ENCODE peak calls at places on chromosomes 4 and X, in seven cellular contexts. H, E, K, M, B, S and V are unnamed samples.

GRCh38 chrX:100819534-100819836 is 706 bp upstream of the CSTF2 start:
- DNase-seq in H (peak), E (no peak), K (peak), S (no peak), M (no peak), B (no peak), V (no peak)

GRCh38 chr4:129623233-129623632 is 527.3 kb downstream of the C4orf33 start:
- DNase-seq in E (no peak), K (no peak), H (no peak), S (peak), M (no peak), B (no peak), V (no peak)

GRCh38 chr4:3440979-3441500 is 728 bp upstream of the HGFAC start:
- DNase-seq in M (no peak), S (peak), B (peak), K (no peak), E (peak), H (no peak), V (no peak)

GRCh38 chr4:24856586-24856985 is 56.3 kb downstream of the CCDC149 start:
- DNase-seq in K (no peak), H (no peak), B (peak), M (peak), S (no peak), E (peak), V (peak)

GRCh38 chrX:72029473-72030411 is 102.0 kb downstream of the RTL5 start:
- DNase-seq in K (no peak), H (no peak), M (peak), S (no peak), B (peak), E (peak), V (no peak)

GRCh38 chr4:166172619-166173018 is 299.6 kb downstream of the TLL1 start:
- DNase-seq in H (no peak), M (no peak), E (no peak), S (no peak), K (no peak), B (no peak), V (no peak)

GRCh38 chr4:30720021-30720655 is at the start of gene PCDH7:
- DNase-seq in S (peak), K (no peak), H (peak), E (peak), B (peak), M (peak), V (peak)

GRCh38 chrX:48961585-48962091 is 4.2 kb upstream of the OTUD5 start:
- DNase-seq in B (no peak), M (no peak), H (no peak), S (no peak), E (peak), K (no peak), V (no peak)

GRCh38 chrX:18210470-18210869 is 10.2 kb downstream of the BEND2 start:
- DNase-seq in M (peak), E (peak), B (peak), S (peak), K (no peak), H (no peak), V (no peak)

GRCh38 chr4:26323807-26324206 is 3.0 kb downstream of the RBPJ start:
- DNase-seq in K (no peak), B (peak), H (no peak), S (no peak), M (peak), E (peak), V (no peak)

GRCh38 chr4:159435561-159436023 is 332.7 kb downstream of the RAPGEF2 start:
- DNase-seq in S (peak), M (peak), B (no peak), E (no peak), H (no peak), K (no peak), V (no peak)

GRCh38 chrX:110051559-110051958 is 48.6 kb downstream of the TMEM164 start:
- DNase-seq in E (no peak), H (no peak), K (no peak), S (no peak), B (peak), M (peak), V (no peak)

GRCh38 chrX:80412042-80412441 is 8.2 kb upstream of the TENT5D start:
- DNase-seq in M (no peak), B (no peak), S (no peak), H (no peak), K (no peak), E (no peak), V (no peak)

GRCh38 chr4:105474110-105474518 is 252 bp upstream of the PPA2 start:
- DNase-seq in B (peak), K (no peak), M (peak), H (peak), S (no peak), E (peak), V (no peak)

GRCh38 chrX:9905721-9906120 is 61.4 kb upstream of the CLDN34 start:
- DNase-seq in E (no peak), B (no peak), H (no peak), K (no peak), M (no peak), S (no peak), V (no peak)

GRCh38 chr4:11670304-11670703 is 241.6 kb upstream of the HS3ST1 start:
- DNase-seq in M (no peak), K (no peak), H (no peak), B (no peak), E (no peak), S (no peak), V (no peak)

GRCh38 chrX:38654302-38654701 is 93.0 kb downstream of the TSPAN7 start:
- DNase-seq in H (no peak), M (peak), E (peak), B (peak), K (no peak), S (peak), V (no peak)

GRCh38 chr4:106985830-106986229 is 50.3 kb downstream of the DKK2 start:
- DNase-seq in M (peak), B (peak), S (no peak), E (no peak), K (no peak), H (no peak), V (no peak)

GRCh38 chr4:163592207-163592606 is 97.7 kb downstream of the TMA16 start:
- DNase-seq in E (no peak), M (no peak), K (no peak), S (no peak), B (no peak), H (no peak), V (no peak)

GRCh38 chr4:119490335-119490734 is 138.3 kb downstream of the PDE5A start:
- DNase-seq in M (peak), E (peak), K (no peak), H (peak), S (peak), B (peak), V (no peak)

GRCh38 chrX:101287402-101287801 is 3.7 kb downstream of the TAF7L start:
- DNase-seq in K (no peak), E (peak), H (peak), B (peak), M (peak), S (peak), V (peak)

GRCh38 chrX:34656842-34657780 is at the start of gene TMEM47:
- DNase-seq in M (peak), B (peak), S (no peak), K (peak), E (peak), H (peak), V (peak)

GRCh38 chr4:133581971-133582619 is 433.0 kb downstream of the PCDH10 start:
- DNase-seq in H (no peak), M (peak), E (peak), B (peak), K (no peak), S (no peak), V (no peak)

GRCh38 chr4:4541040-4541631 is 712 bp downstream of the STX18 start:
- DNase-seq in S (peak), M (peak), E (peak), K (no peak), B (peak), H (peak), V (peak)

GRCh38 chr4:153233761-153234371 is 29.6 kb downstream of the TRIM2 start:
- DNase-seq in H (peak), E (peak), M (peak), K (no peak), S (no peak), B (peak), V (no peak)

GRCh38 chr4:73690051-73690744 is 50.2 kb upstream of the CXCL8 start:
- DNase-seq in H (no peak), S (no peak), K (no peak), M (no peak), B (peak), E (no peak), V (no peak)

GRCh38 chrX:42242044-42242443 is 318.7 kb upstream of the CASK start:
- DNase-seq in B (no peak), S (no peak), E (peak), M (no peak), K (no peak), H (no peak), V (no peak)

GRCh38 chr4:77734928-77735327 is 84.2 kb downstream of the CNOT6L start:
- DNase-seq in E (peak), S (peak), B (peak), K (no peak), M (peak), H (peak), V (peak)

GRCh38 chrX:9183481-9183880 is 149.6 kb upstream of the FAM9B start:
- DNase-seq in B (no peak), E (no peak), H (no peak), S (no peak), M (no peak), K (no peak), V (no peak)

GRCh38 chrX:2500091-2500680 is 590 bp downstream of the DHRSX start:
- DNase-seq in H (peak), K (peak), S (peak), M (peak), B (peak), E (peak), V (no peak)

GRCh38 chr4:91448668-91449330 is 855.0 kb upstream of the GRID2 start:
- DNase-seq in K (no peak), H (no peak), M (peak), S (peak), B (peak), E (peak), V (no peak)

GRCh38 chr4:13543648-13544555 is at the start of gene NKX3-2:
- DNase-seq in E (peak), M (no peak), S (peak), K (peak), B (peak), H (no peak), V (peak)

GRCh38 chr4:93199492-93199891 is 629.1 kb upstream of the ATOH1 start:
- DNase-seq in M (peak), H (no peak), B (peak), E (peak), S (peak), K (no peak), V (peak)

GRCh38 chrX:107712231-107713204 is 63.1 kb downstream of the TSC22D3 start:
- DNase-seq in K (peak), E (peak), H (no peak), S (no peak), M (peak), B (peak), V (no peak)

GRCh38 chrX:134774190-134775048 is 116.1 kb upstream of the PLAC1 start:
- DNase-seq in K (no peak), E (peak), S (no peak), H (no peak), M (no peak), B (peak), V (no peak)

GRCh38 chr4:62548108-62548524 is 1348.0 kb downstream of the ADGRL3 start:
- DNase-seq in S (peak), M (no peak), B (no peak), E (peak), H (no peak), K (no peak), V (no peak)

GRCh38 chr4:157076578-157076947 is 613 bp downstream of the GLRB start:
- DNase-seq in E (no peak), B (no peak), M (no peak), K (no peak), H (peak), S (no peak), V (no peak)

GRCh38 chrX:119573840-119574393 is 446 bp upstream of the UBE2A start:
- DNase-seq in B (peak), K (no peak), E (peak), S (peak), H (no peak), M (peak), V (peak)

GRCh38 chr4:138202686-138203085 is 39.5 kb downstream of the SLC7A11 start:
- DNase-seq in M (no peak), H (no peak), B (no peak), S (no peak), E (no peak), K (no peak), V (no peak)

DNA sequence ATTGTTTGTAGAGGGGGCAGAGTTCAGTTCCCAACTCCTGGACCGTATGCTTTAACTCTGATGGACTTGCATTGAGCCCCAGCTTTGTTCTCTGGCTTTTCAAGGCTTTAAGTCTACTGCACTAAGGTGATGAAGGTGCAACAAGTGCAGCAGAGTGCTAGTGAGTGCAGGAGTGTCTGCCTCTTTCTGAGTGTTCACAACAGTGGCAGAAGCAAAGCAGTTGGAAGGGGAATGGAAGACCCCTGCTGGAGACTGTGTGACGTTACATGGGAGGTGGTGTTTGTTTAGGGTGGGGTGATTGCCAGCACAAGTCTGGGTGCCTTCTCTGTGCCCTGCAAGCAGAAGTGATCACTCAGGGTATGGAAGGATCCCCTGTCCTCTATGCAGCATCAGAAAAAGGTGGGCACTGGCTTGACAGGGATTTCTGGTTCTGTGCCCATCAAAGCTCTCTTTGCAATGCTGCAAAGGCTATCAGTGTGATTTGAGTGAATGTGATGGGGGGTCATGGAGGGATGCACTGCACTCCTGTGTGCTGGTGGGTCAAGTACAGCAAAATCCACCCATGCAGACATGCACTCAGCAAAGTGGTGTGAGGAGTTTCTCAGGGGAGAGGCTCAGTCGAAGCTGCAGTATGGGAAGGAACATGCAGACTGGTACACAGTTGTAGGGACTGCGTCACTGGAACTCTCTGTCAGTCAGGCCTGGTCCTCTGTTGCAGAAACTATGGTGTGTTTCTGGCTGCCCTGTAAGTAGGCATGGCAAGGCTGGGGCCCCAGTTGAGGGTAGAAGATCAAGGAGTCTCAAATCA is 70.9 kb upstream of the UGT2B7 start:
- DNase-seq in H (peak), M (no peak), E (no peak), S (peak), K (peak), B (no peak), V (no peak)
- TF ChIP-seq CTCF in H (no peak), M (peak), E (no peak), S (peak), K (no peak), B (peak), V (peak)

GRCh38 chr4:121943941-121944340 is 7.9 kb downstream of the TRPC3 start:
- DNase-seq in E (no peak), B (no peak), H (no peak), S (peak), M (no peak), K (no peak), V (no peak)

GRCh38 chr4:121934635-121935034 is 17.2 kb downstream of the TRPC3 start:
- DNase-seq in K (no peak), S (no peak), B (no peak), E (no peak), M (no peak), H (no peak), V (no peak)

GRCh38 chr4:121936101-121936500 is 15.8 kb downstream of the TRPC3 start:
- DNase-seq in B (no peak), M (no peak), K (no peak), E (no peak), H (no peak), S (no peak), V (no peak)

GRCh38 chr4:121939690-121940089 is 12.2 kb downstream of the TRPC3 start:
- DNase-seq in M (no peak), S (no peak), K (no peak), B (no peak), H (no peak), E (no peak), V (no peak)

DNA sequence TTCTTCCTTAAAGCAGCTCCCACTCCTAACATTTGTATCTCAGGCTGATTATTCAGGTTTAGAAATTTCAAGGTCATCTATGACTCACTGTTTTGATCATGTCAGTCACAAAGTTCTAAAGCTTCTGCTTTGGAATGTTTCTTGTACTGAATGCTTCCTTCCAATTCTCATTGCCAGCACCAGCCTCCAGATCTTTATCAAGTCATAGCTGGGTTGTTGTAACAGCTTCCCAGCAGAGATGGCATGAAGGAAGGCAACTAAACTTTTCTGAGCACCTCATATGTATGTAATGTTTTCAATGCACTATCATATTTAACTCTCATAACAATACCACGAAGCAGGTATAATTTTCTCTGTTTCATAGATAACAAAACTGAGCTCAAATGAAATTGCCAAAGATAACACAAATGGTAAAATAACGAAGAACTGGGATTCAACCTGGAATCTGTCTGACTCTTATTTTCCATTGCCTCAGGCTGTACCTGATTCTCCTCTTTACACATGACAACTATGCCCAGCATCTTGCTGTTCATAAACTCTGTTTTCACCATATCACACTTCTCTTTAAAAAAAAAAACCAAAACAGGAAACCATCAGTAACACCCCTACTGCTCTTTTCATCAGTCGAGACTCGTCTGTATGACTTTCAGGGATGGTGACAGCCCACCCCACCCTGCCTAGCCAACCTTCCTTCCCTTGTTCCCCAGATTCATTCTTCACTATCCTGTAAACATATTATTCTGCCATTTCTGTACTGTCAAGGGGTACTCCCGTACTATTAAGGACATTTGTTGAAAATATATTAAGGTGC is 13.4 kb downstream of the TRPC3 start:
- DNase-seq in K (no peak), M (no peak), E (no peak), S (no peak), H (no peak), B (peak), V (no peak)
- TF ChIP-seq CTCF in K (no peak), M (no peak), E (no peak), S (no peak), H (no peak), B (no peak), V (no peak)

GRCh38 chrX:128781506-128781905 is 729.3 kb upstream of the ACTRT1 start:
- DNase-seq in B (no peak), H (peak), S (peak), E (peak), M (no peak), K (no peak), V (peak)
- TF ChIP-seq CTCF in B (no peak), H (no peak), S (peak), E (no peak), M (peak), K (no peak), V (peak)

GRCh38 chr4:143202824-143203223 is 18.1 kb downstream of the USP38 start:
- DNase-seq in H (no peak), B (no peak), E (peak), M (peak), S (no peak), K (no peak), V (no peak)
- TF ChIP-seq CTCF in H (no peak), B (no peak), E (no peak), M (peak), S (no peak), K (no peak), V (peak)

GRCh38 chr4:185227131-185227551 is 17.7 kb downstream of the SNX25 start:
- DNase-seq in B (no peak), S (peak), E (no peak), H (no peak), K (no peak), M (no peak), V (no peak)

GRCh38 chr4:185221912-185222311 is 12.5 kb downstream of the SNX25 start:
- DNase-seq in S (no peak), M (no peak), E (no peak), H (no peak), K (no peak), B (no peak), V (no peak)

GRCh38 chr4:185222598-185222997 is 13.2 kb downstream of the SNX25 start:
- DNase-seq in K (no peak), H (no peak), S (no peak), E (no peak), B (peak), M (peak), V (no peak)

GRCh38 chr4:185221491-185221890 is 12.1 kb downstream of the SNX25 start:
- DNase-seq in S (no peak), H (no peak), E (no peak), B (no peak), M (no peak), K (no peak), V (no peak)

DNA sequence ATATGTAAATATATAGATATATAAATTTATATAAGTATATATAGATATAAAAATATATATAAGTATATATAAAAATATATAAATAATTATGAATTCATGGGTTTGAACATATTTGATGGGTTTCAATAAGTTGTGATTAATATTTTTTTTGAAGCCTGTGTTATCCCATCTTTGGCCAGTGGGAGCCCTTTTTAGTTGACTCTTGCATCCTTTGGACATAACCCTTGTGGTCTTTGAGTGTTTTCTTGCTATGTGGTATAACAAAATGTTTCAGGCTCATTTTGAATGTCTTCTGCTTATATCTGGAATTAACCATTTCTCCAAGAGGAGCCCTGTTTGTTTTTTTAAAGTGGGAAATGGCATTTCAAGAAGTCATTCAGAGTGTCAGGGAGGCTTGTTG is 15.2 kb downstream of the SNX25 start:
- DNase-seq in E (no peak), H (no peak), K (no peak), B (no peak), S (no peak), M (no peak), V (no peak)
- TF ChIP-seq CTCF in E (no peak), H (no peak), K (no peak), B (peak), S (no peak), M (peak), V (no peak)

GRCh38 chr4:6121276-6121850 is 79.0 kb downstream of the JAKMIP1 start:
- DNase-seq in M (no peak), S (no peak), B (no peak), H (no peak), E (no peak), K (no peak), V (no peak)

GRCh38 chr4:6119507-6120020 is 80.8 kb downstream of the JAKMIP1 start:
- DNase-seq in H (no peak), E (no peak), M (no peak), B (no peak), S (no peak), K (no peak), V (no peak)

GRCh38 chr4:6121941-6122340 is 78.4 kb downstream of the JAKMIP1 start:
- DNase-seq in B (no peak), M (no peak), K (no peak), S (no peak), H (no peak), E (no peak), V (no peak)

GRCh38 chr4:6122496-6122895 is 77.9 kb downstream of the JAKMIP1 start:
- DNase-seq in S (no peak), H (no peak), E (no peak), K (no peak), B (no peak), M (no peak), V (no peak)

GRCh38 chr4:6120361-6120760 is 80.0 kb downstream of the JAKMIP1 start:
- DNase-seq in S (no peak), K (no peak), B (no peak), H (no peak), M (no peak), E (no peak), V (no peak)
- TF ChIP-seq CTCF in S (no peak), K (no peak), B (no peak), H (no peak), M (no peak), E (no peak), V (no peak)

GRCh38 chr4:113682730-113683129 is 78.8 kb downstream of the CAMK2D start:
- DNase-seq in K (no peak), S (no peak), H (no peak), B (peak), M (peak), E (no peak), V (no peak)
- TF ChIP-seq CTCF in K (no peak), S (no peak), H (no peak), B (no peak), M (no peak), E (no peak), V (no peak)